ENCODE peak calls at places on chromosome 2, in ten cellular contexts. E is ovary, O is transverse colon, G is sigmoid colon, F is stomach, T is A549, P is GM12878, A is HepG2, I is SK-N-SH, C is K562. S is an unnamed sample. For H3K4me1, the result is how much of the 10 kb centered on the place peaks cover.

GRCh38 chr2:189798312-189799029 is 14.2 kb downstream of the PMS1 start:
- DNase-seq in T (peak), G (no peak), F (no peak), A (peak), I (peak), O (no peak), P (peak), C (no peak), E (no peak), S (no peak)

GRCh38 chr2:163771596-163771995 is 35.8 kb upstream of the FIGN start:
- DNase-seq in O (no peak), T (peak), F (no peak), G (no peak), I (no peak), C (no peak), A (no peak), E (no peak), P (no peak), S (no peak)

GRCh38 chr2:238954841-238955521 is 107.1 kb downstream of the TWIST2 start:
- DNase-seq in O (no peak), P (no peak), E (no peak), T (no peak), A (no peak), I (no peak), F (no peak), G (peak), C (no peak), S (no peak)

GRCh38 chr2:226652983-226653765 is 146.4 kb downstream of the IRS1 start:
- DNase-seq in C (no peak), A (no peak), G (no peak), T (no peak), E (no peak), F (no peak), I (no peak), O (no peak), P (no peak), S (no peak)

GRCh38 chr2:88201811-88202169 is 31.6 kb downstream of the THNSL2 start:
- DNase-seq in O (no peak), C (no peak), G (no peak), E (no peak), T (no peak), F (no peak), I (no peak), A (no peak), P (no peak), S (no peak)

GRCh38 chr2:113220970-113221708 is 47.4 kb downstream of the PSD4 start:
- DNase-seq in E (no peak), T (no peak), P (no peak), F (no peak), C (no peak), G (no peak), A (no peak), I (no peak), O (no peak), S (no peak)

GRCh38 chr2:2733818-2734217 is 402.7 kb upstream of the MYT1L start:
- DNase-seq in C (no peak), A (no peak), P (no peak), G (no peak), T (no peak), O (no peak), I (no peak), E (no peak), F (no peak), S (no peak)

GRCh38 chr2:23756593-23757292 is 170.2 kb downstream of the ATAD2B start:
- DNase-seq in O (no peak), T (no peak), G (no peak), P (no peak), E (no peak), C (no peak), F (no peak), I (no peak), A (no peak), S (no peak)

GRCh38 chr2:50448556-50448955 is 583.4 kb downstream of the NRXN1 start:
- DNase-seq in T (no peak), G (no peak), I (no peak), F (no peak), P (no peak), E (no peak), O (no peak), C (no peak), A (no peak), S (no peak)

GRCh38 chr2:207852791-207853190 is 83.1 kb upstream of the FZD5 start:
- DNase-seq in F (no peak), G (no peak), O (no peak), I (no peak), C (no peak), P (no peak), T (no peak), E (no peak), A (no peak), S (no peak)

DNA sequence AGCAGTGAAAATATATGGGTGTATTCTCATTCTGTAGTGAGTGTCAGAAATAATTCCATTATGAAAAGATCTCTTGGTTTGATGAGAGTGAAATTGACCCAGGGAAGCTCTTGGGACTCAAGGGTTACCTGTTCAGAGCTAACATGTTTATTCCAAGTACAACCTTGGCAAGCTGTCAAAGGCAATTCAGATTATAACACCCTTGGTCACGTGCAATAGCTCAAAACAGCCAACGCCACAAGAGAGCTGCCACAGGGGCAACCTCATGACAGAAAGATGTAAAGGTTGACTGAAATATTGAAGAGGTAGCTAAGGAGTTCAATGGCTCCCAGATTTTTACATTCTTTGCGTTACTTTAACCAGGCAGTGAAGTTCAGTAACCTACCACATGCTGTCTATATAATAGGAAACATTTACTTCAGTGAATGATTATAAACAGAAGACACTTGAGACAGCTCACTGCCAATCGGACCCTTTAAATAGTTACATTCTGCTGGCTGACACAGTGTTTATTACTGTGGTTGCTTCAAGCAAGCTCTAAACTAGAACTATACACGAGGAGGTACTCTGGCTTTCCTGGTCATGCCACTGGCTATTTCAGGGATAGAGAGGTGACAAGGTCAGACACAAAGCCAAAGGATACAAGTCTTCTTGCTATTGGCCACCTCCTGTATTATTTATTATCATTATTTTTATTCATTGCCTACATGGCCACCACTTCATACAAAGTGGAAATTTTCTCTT is 187.3 kb downstream of the PID1 start:
- DNase-seq in O (peak), E (no peak), G (no peak), F (no peak), A (no peak), C (no peak), I (no peak), T (no peak), P (no peak), S (no peak)
- TF ChIP-seq EP300 in O (no peak), E (no peak), G (no peak), F (no peak), A (no peak), C (no peak), I (no peak), T (no peak), P (no peak), S (no peak)

GRCh38 chr2:127097471-127097765 is 9.5 kb downstream of the BIN1 start:
- DNase-seq in A (no peak), E (no peak), O (no peak), C (no peak), I (no peak), F (no peak), P (no peak), T (no peak), G (peak), S (no peak)

GRCh38 chr2:127096718-127097470 is 10.1 kb downstream of the BIN1 start:
- DNase-seq in O (no peak), A (no peak), E (no peak), I (no peak), P (no peak), C (no peak), G (peak), T (no peak), F (peak), S (no peak)

GRCh38 chr2:127096280-127096679 is 10.7 kb downstream of the BIN1 start:
- DNase-seq in O (no peak), C (no peak), E (no peak), G (peak), I (no peak), A (no peak), T (no peak), P (no peak), F (no peak), S (no peak)

GRCh38 chr2:127098711-127099110 is 8.2 kb downstream of the BIN1 start:
- DNase-seq in G (peak), A (no peak), I (peak), F (no peak), T (no peak), E (peak), C (no peak), P (no peak), O (no peak), S (no peak)

GRCh38 chr2:127097841-127098651 is 8.9 kb downstream of the BIN1 start:
- DNase-seq in E (peak), G (peak), P (no peak), F (no peak), C (no peak), I (peak), T (no peak), A (no peak), O (no peak), S (no peak)
- H3K4me1 ChIP-seq in E (under half), G (under half), P (under half), F (half or more), C (under half), I (under half), T (half or more), A (under half), O (half or more), S (under half)

DNA sequence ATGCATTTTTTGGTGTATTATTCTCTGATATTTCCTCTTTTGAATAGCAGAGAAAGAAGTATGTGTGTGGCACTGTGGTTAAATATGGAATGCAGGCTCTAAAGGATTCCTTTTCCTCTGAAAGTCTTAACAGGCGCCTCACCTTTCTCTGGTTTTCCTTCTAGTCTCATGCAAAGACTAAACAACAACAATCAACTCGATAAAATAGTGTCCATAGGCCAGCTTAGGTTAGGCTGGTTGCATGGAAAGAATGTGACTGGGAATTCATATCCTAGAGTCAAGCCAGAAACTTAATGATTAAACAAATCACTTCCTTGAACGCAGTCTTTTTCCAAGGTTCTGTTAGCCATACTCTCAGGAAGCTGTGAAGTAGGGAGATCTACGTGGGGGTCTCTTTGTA is 800.8 kb upstream of the ID2 start:
- DNase-seq in P (no peak), C (no peak), G (no peak), F (no peak), E (no peak), A (no peak), O (no peak), T (no peak), I (no peak), S (no peak)
- TF ChIP-seq EP300 in P (no peak), C (no peak), G (no peak), F (no peak), E (no peak), A (no peak), O (no peak), T (no peak), I (no peak), S (no peak)

DNA sequence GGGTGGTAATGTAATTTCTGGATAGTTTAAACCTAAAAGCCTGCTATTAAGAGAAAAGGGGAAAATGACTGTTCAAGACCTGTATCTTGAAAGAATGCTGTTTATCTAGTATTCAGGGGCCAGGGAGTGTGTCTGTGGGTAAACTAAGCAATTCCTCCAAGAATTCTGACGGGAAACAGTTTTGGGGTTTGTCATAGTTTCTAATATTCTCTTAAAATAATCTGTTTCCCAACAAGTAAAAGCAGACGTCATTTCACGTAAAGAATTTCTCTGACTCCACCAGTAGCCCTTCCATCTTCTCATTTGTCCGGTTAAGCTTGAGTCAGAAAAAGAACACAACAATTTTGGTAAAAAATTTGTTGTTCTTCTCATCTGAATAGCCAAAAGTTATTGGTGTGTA is 232.1 kb upstream of the EPAS1 start:
- DNase-seq in G (no peak), F (no peak), T (no peak), I (no peak), A (no peak), E (no peak), P (no peak), O (no peak), C (no peak), S (no peak)
- H3K4me1 ChIP-seq in G (under half), F (under half), T (half or more), I (under half), A (under half), E (under half), P (under half), O (under half), C (under half), S (under half)

GRCh38 chr2:20008703-20009102 is 3.8 kb downstream of the MATN3 start:
- DNase-seq in E (no peak), O (no peak), F (no peak), T (peak), I (no peak), G (no peak), P (no peak), C (no peak), A (peak), S (no peak)

GRCh38 chr2:20005891-20006470 is 6.5 kb downstream of the MATN3 start:
- DNase-seq in O (no peak), C (no peak), A (no peak), I (no peak), G (no peak), T (no peak), F (no peak), E (no peak), P (no peak), S (no peak)

GRCh38 chr2:20001361-20001863 is 11.1 kb downstream of the MATN3 start:
- DNase-seq in A (no peak), F (no peak), P (no peak), T (no peak), C (no peak), O (no peak), I (no peak), G (no peak), E (no peak), S (no peak)

GRCh38 chr2:20005067-20005627 is 7.3 kb downstream of the MATN3 start:
- DNase-seq in C (no peak), A (peak), T (no peak), F (no peak), G (no peak), I (peak), O (no peak), E (no peak), P (no peak), S (no peak)
- TF ChIP-seq EP300 in C (no peak), A (peak), T (no peak), F (no peak), G (no peak), I (no peak), O (no peak), E (no peak), P (no peak), S (no peak)

DNA sequence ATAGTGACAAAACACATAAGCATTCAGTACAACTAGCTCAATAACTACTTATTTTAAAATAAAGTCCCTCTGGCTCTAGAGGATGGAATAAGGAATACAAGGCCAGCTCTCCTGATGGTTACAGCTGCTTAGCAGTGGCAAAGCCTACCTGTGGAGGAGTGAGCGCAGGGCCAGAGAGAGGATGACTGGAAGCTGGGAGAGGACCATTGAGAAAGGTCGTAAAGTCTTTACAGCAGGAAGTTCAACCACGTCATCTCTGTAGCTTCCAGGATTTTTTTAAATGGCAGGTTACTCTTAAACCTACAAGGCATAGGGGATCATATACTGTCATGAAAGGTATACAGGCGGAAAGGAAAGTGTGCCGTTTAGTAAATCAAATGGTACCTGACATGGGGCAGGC is 26.3 kb downstream of the ANXA4 start:
- DNase-seq in A (no peak), T (no peak), I (no peak), G (no peak), F (no peak), P (no peak), C (no peak), O (peak), E (no peak), S (no peak)
- H3K4me1 ChIP-seq in A (half or more), T (half or more), I (under half), G (under half), F (half or more), P (half or more), C (under half), O (under half), E (under half), S (under half)

GRCh38 chr2:153497938-153498629 is 19.5 kb upstream of the RPRM start:
- DNase-seq in A (no peak), F (no peak), C (no peak), P (no peak), E (no peak), O (no peak), I (no peak), T (no peak), G (no peak), S (peak)
- TF ChIP-seq EP300 in A (no peak), F (no peak), C (no peak), P (no peak), E (no peak), O (no peak), I (no peak), T (no peak), G (no peak), S (no peak)

GRCh38 chr2:174587607-174588006 is 10.0 kb downstream of the WIPF1 start:
- DNase-seq in T (no peak), C (no peak), O (no peak), A (no peak), I (peak), P (no peak), E (no peak), F (no peak), G (no peak), S (no peak)
- H3K4me1 ChIP-seq in T (under half), C (under half), O (under half), A (under half), I (under half), P (under half), E (under half), F (half or more), G (half or more), S (under half)